ENCODE peak calls at places on chromosomes 2 and 18, in ten cellular contexts. One of them, this sample, is unnamed.

GRCh38 chr2:145807978-145808377 is 1288.1 kb upstream of the ZEB2 start:
- DNase-seq in suprapubic skin: no peak
- DNase-seq in breast epithelium: no peak
- DNase-seq in transverse colon: no peak
- DNase-seq in spleen: no peak
- DNase-seq in sigmoid colon: no peak
- DNase-seq in endothelial cell of umbilical vein: no peak
- DNase-seq in Panc1: no peak
- DNase-seq in K562: peak; percentile 18
- DNase-seq in GM12878: no peak
- DNase-seq in this sample: no peak

GRCh38 chr2:117401582-117401981 is 412.9 kb upstream of the DDX18 start:
- DNase-seq in suprapubic skin: no peak
- DNase-seq in breast epithelium: no peak
- DNase-seq in transverse colon: no peak
- DNase-seq in spleen: no peak
- DNase-seq in sigmoid colon: no peak
- DNase-seq in endothelial cell of umbilical vein: no peak
- DNase-seq in Panc1: no peak
- DNase-seq in K562: no peak
- DNase-seq in GM12878: no peak
- DNase-seq in this sample: no peak

GRCh38 chr2:104923665-104924064 is 69.8 kb downstream of the POU3F3 start:
- DNase-seq in suprapubic skin: no peak
- DNase-seq in breast epithelium: no peak
- DNase-seq in transverse colon: no peak
- DNase-seq in spleen: no peak
- DNase-seq in sigmoid colon: no peak
- DNase-seq in endothelial cell of umbilical vein: no peak
- DNase-seq in Panc1: no peak
- DNase-seq in K562: no peak
- DNase-seq in GM12878: no peak
- DNase-seq in this sample: no peak

GRCh38 chr2:101124684-101125366 is 26.4 kb downstream of the TBC1D8 start:
- DNase-seq in suprapubic skin: peak; percentile 84
- DNase-seq in breast epithelium: peak; percentile 65
- DNase-seq in transverse colon: peak; percentile 71
- DNase-seq in spleen: no peak
- DNase-seq in sigmoid colon: peak; percentile 85
- DNase-seq in endothelial cell of umbilical vein: peak; percentile 98
- DNase-seq in Panc1: peak; percentile 98
- DNase-seq in K562: no peak
- DNase-seq in GM12878: no peak
- DNase-seq in this sample: no peak

GRCh38 chr2:42937171-42937875 is 144.9 kb upstream of the HAAO start:
- DNase-seq in suprapubic skin: peak; percentile 68
- DNase-seq in breast epithelium: no peak
- DNase-seq in transverse colon: no peak
- DNase-seq in spleen: peak; percentile 79
- DNase-seq in sigmoid colon: no peak
- DNase-seq in endothelial cell of umbilical vein: no peak
- DNase-seq in Panc1: no peak
- DNase-seq in K562: no peak
- DNase-seq in GM12878: no peak
- DNase-seq in this sample: no peak

GRCh38 chr2:237665713-237666143 is 38.3 kb downstream of the LRRFIP1 start:
- DNase-seq in suprapubic skin: no peak
- DNase-seq in breast epithelium: no peak
- DNase-seq in transverse colon: no peak
- DNase-seq in spleen: no peak
- DNase-seq in sigmoid colon: no peak
- DNase-seq in endothelial cell of umbilical vein: no peak
- DNase-seq in Panc1: no peak
- DNase-seq in K562: no peak
- DNase-seq in GM12878: no peak
- DNase-seq in this sample: no peak

GRCh38 chr2:237156131-237156856 is 70.6 kb downstream of the COPS8 start:
- DNase-seq in suprapubic skin: peak; percentile 88
- DNase-seq in breast epithelium: no peak
- DNase-seq in transverse colon: peak; percentile 15
- DNase-seq in spleen: peak; percentile 60
- DNase-seq in sigmoid colon: peak; percentile 88
- DNase-seq in endothelial cell of umbilical vein: peak; percentile 69
- DNase-seq in Panc1: no peak
- DNase-seq in K562: no peak
- DNase-seq in GM12878: no peak
- DNase-seq in this sample: peak; percentile 89

GRCh38 chr18:8704361-8705279 is 736 bp upstream of the MTCL1 start:
- DNase-seq in suprapubic skin: peak; percentile 91
- DNase-seq in breast epithelium: peak; percentile 85
- DNase-seq in transverse colon: peak; percentile 89
- DNase-seq in spleen: peak; percentile 96
- DNase-seq in sigmoid colon: peak; percentile 95
- DNase-seq in endothelial cell of umbilical vein: peak; percentile 87
- DNase-seq in Panc1: no peak
- DNase-seq in K562: peak; percentile 99
- DNase-seq in GM12878: no peak
- DNase-seq in this sample: no peak

GRCh38 chr2:221422516-221423211 is 149.4 kb downstream of the EPHA4 start:
- DNase-seq in suprapubic skin: no peak
- DNase-seq in breast epithelium: no peak
- DNase-seq in transverse colon: no peak
- DNase-seq in spleen: no peak
- DNase-seq in sigmoid colon: no peak
- DNase-seq in endothelial cell of umbilical vein: peak; percentile 72
- DNase-seq in Panc1: no peak
- DNase-seq in K562: no peak
- DNase-seq in GM12878: no peak
- DNase-seq in this sample: no peak

GRCh38 chr2:177201919-177202346 is 10.7 kb upstream of the HNRNPA3 start:
- DNase-seq in suprapubic skin: no peak
- DNase-seq in breast epithelium: no peak
- DNase-seq in transverse colon: no peak
- DNase-seq in spleen: no peak
- DNase-seq in sigmoid colon: no peak
- DNase-seq in endothelial cell of umbilical vein: no peak
- DNase-seq in Panc1: no peak
- DNase-seq in K562: no peak
- DNase-seq in GM12878: no peak
- DNase-seq in this sample: no peak

GRCh38 chr2:34012728-34013302 is 413.7 kb upstream of the FAM98A start:
- DNase-seq in suprapubic skin: no peak
- DNase-seq in breast epithelium: no peak
- DNase-seq in transverse colon: peak; percentile 44
- DNase-seq in spleen: no peak
- DNase-seq in sigmoid colon: peak; percentile 70
- DNase-seq in endothelial cell of umbilical vein: peak; percentile 41
- DNase-seq in Panc1: peak; percentile 33
- DNase-seq in K562: no peak
- DNase-seq in GM12878: no peak
- DNase-seq in this sample: no peak

GRCh38 chr2:23618696-23619530 is 233.9 kb downstream of the KLHL29 start:
- DNase-seq in suprapubic skin: no peak
- DNase-seq in breast epithelium: no peak
- DNase-seq in transverse colon: no peak
- DNase-seq in spleen: peak; percentile 45
- DNase-seq in sigmoid colon: peak; percentile 60
- DNase-seq in endothelial cell of umbilical vein: no peak
- DNase-seq in Panc1: no peak
- DNase-seq in K562: no peak
- DNase-seq in GM12878: no peak
- DNase-seq in this sample: no peak

GRCh38 chr2:172792711-172793110 is 57.1 kb downstream of the RAPGEF4 start:
- DNase-seq in suprapubic skin: no peak
- DNase-seq in breast epithelium: no peak
- DNase-seq in transverse colon: no peak
- DNase-seq in spleen: no peak
- DNase-seq in sigmoid colon: no peak
- DNase-seq in endothelial cell of umbilical vein: no peak
- DNase-seq in Panc1: no peak
- DNase-seq in K562: no peak
- DNase-seq in GM12878: no peak
- DNase-seq in this sample: no peak

GRCh38 chr2:3581367-3582262 is 6.6 kb downstream of the RPS7 start:
- DNase-seq in suprapubic skin: no peak
- DNase-seq in breast epithelium: no peak
- DNase-seq in transverse colon: no peak
- DNase-seq in spleen: no peak
- DNase-seq in sigmoid colon: no peak
- DNase-seq in endothelial cell of umbilical vein: no peak
- DNase-seq in Panc1: no peak
- DNase-seq in K562: no peak
- DNase-seq in GM12878: no peak
- DNase-seq in this sample: peak; percentile 62
- TF ChIP-seq POLR2AphosphoS5 in suprapubic skin: no peak
- TF ChIP-seq POLR2AphosphoS5 in breast epithelium: no peak
- TF ChIP-seq POLR2AphosphoS5 in transverse colon: no peak
- TF ChIP-seq POLR2AphosphoS5 in spleen: no peak
- TF ChIP-seq POLR2AphosphoS5 in sigmoid colon: no peak
- TF ChIP-seq POLR2AphosphoS5 in endothelial cell of umbilical vein: no peak
- TF ChIP-seq POLR2AphosphoS5 in Panc1: peak; percentile 41
- TF ChIP-seq POLR2AphosphoS5 in K562: peak; percentile 70
- TF ChIP-seq POLR2AphosphoS5 in GM12878: peak; percentile 68
- TF ChIP-seq POLR2AphosphoS5 in this sample: no peak

DNA sequence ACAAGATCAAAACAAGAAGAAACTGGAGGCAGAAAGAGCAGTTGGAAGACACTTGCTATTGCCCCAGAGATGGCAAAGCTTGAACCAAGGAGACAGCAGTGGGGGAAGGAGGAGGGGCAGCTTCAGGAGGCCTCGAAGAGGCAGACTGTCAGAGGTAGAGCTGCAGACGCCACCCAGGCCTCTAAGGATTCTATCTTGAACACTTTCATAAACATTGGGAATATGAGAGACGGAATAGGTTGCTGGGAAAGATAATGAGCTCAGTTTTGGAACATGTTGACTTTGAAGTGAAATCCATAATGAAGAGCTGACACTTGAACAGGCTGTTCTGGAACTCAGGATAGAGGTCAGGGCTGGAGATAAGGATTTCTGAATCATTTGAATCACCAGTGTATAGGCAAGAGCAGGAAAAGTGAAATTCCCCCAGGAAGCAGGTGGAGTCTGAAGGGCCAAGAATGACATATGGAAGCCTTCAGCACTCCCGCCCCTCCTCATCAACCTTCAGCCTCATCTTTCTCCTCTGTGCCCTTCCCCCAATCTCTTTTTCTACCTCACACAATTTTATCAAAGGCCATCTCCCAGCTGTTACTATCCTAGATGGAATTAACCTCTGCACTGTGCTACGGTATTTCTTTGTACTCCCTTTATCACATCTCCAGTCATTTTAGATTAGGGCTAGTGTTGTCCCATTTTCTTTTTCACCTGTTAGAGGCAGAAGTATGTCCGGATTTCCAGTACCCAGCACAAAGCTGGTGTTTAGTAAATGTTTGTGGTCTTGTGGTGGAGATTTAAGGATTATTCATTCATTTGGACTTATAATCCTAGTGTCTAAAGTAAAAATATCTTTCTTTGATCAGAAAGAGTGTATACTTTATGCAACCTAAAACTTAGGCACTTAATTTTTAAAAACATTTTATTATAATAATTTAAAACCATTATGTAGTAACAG is 47.5 kb upstream of the RTN4 start:
- DNase-seq in suprapubic skin: no peak
- DNase-seq in breast epithelium: no peak
- DNase-seq in transverse colon: no peak
- DNase-seq in spleen: no peak
- DNase-seq in sigmoid colon: no peak
- DNase-seq in endothelial cell of umbilical vein: peak; percentile 49
- DNase-seq in Panc1: no peak
- DNase-seq in K562: peak; percentile 2
- DNase-seq in GM12878: no peak
- DNase-seq in this sample: no peak
- H3K27ac ChIP-seq in suprapubic skin: no peak overlapping the region
- H3K27ac ChIP-seq in breast epithelium: peak overlapping the region; percentile 50
- H3K27ac ChIP-seq in transverse colon: peak overlapping the region; percentile 73
- H3K27ac ChIP-seq in spleen: peak overlapping the region; percentile 87
- H3K27ac ChIP-seq in sigmoid colon: peak overlapping the region; percentile 67
- H3K27ac ChIP-seq in endothelial cell of umbilical vein: peak overlapping the region; percentile 76
- H3K27ac ChIP-seq in Panc1: no peak overlapping the region
- H3K27ac ChIP-seq in K562: peak overlapping the region; percentile 33
- H3K27ac ChIP-seq in GM12878: no peak overlapping the region
- H3K27ac ChIP-seq in this sample: no peak overlapping the region

DNA sequence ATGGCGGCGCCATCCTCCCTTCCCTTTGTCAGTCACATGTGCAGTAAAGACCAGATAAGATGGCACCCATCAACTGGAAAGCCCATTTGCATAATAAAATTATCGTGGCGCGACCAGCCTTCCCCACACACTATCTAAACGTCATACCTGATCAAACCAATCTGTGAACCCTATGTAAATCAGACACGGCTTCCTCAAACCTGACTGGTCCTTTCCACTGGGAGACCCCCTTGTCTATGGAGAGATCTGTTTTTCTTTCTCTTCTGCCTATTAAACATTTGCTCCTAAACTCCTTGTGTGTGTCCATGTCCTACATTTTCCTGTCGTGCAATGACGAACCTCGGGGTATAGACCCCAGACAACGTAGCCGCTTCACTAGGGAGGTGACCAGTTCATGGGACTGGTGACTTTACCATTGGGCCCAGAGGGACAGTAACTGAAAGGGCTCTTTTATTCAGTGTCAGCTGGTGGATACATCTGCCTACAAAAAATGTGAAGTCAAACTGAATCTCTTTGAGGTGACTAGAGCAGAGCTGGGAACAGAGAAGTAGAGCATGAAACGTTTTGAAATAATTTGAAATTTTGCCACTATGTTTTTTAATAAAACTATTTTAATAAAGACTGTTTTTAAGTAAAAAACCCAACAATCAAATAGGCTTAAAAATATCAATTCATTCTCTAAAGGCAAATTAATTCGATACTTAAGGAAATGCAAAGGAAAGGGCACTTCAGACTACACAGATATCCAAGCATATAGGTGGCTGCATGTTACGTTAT is 87.5 kb downstream of the SOCS6 start:
- DNase-seq in suprapubic skin: no peak
- DNase-seq in breast epithelium: no peak
- DNase-seq in transverse colon: no peak
- DNase-seq in spleen: no peak
- DNase-seq in sigmoid colon: no peak
- DNase-seq in endothelial cell of umbilical vein: no peak
- DNase-seq in Panc1: no peak
- DNase-seq in K562: no peak
- DNase-seq in GM12878: no peak
- DNase-seq in this sample: no peak
- TF ChIP-seq POLR2AphosphoS5 in suprapubic skin: no peak
- TF ChIP-seq POLR2AphosphoS5 in breast epithelium: no peak
- TF ChIP-seq POLR2AphosphoS5 in transverse colon: no peak
- TF ChIP-seq POLR2AphosphoS5 in spleen: no peak
- TF ChIP-seq POLR2AphosphoS5 in sigmoid colon: no peak
- TF ChIP-seq POLR2AphosphoS5 in endothelial cell of umbilical vein: no peak
- TF ChIP-seq POLR2AphosphoS5 in Panc1: no peak
- TF ChIP-seq POLR2AphosphoS5 in K562: no peak
- TF ChIP-seq POLR2AphosphoS5 in GM12878: no peak
- TF ChIP-seq POLR2AphosphoS5 in this sample: no peak

DNA sequence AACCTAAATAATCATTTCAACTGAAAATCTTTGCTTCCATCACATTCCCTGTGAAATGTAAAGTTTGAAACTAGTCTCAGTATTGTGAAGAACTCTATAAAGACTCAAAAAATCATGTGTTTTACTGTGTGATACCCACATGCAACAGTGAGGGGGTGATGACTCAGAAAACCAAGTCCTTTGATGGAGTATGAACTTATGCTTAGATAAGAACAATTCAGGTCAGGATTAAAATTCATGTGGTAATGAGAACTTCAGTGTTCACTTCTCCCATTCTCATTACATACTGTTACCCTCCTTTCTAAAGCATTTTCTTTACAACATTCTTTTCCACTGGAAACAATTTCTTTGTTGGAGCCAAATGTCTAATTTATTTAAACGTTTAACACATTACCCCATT is 360.2 kb downstream of the FSIP2 start:
- DNase-seq in suprapubic skin: no peak
- DNase-seq in breast epithelium: no peak
- DNase-seq in transverse colon: no peak
- DNase-seq in spleen: no peak
- DNase-seq in sigmoid colon: no peak
- DNase-seq in endothelial cell of umbilical vein: peak; percentile 11
- DNase-seq in Panc1: no peak
- DNase-seq in K562: no peak
- DNase-seq in GM12878: no peak
- DNase-seq in this sample: no peak
- H3K27ac ChIP-seq in suprapubic skin: no peak overlapping the region
- H3K27ac ChIP-seq in breast epithelium: no peak overlapping the region
- H3K27ac ChIP-seq in transverse colon: no peak overlapping the region
- H3K27ac ChIP-seq in spleen: no peak overlapping the region
- H3K27ac ChIP-seq in sigmoid colon: no peak overlapping the region
- H3K27ac ChIP-seq in endothelial cell of umbilical vein: no peak overlapping the region
- H3K27ac ChIP-seq in Panc1: no peak overlapping the region
- H3K27ac ChIP-seq in K562: no peak overlapping the region
- H3K27ac ChIP-seq in GM12878: no peak overlapping the region
- H3K27ac ChIP-seq in this sample: no peak overlapping the region